ENCODE peak calls at places on chromosomes 16 and 17, in nine cellular contexts. D is erythroblast; I is stimulated activated CD4-positive, alpha-beta T cell treated with anti-CD3 and anti-CD28 coated beads, Interleukin-12 subunit alpha, Interleukin-12 subunit beta, amount 100 ng/mL, for 48 hours; Q is anterior cingulate cortex; F is left cardiac atrium; Z is naive B cell; W is right lobe of liver; K is NCI-H1092; P is GM23248. J is an unnamed sample.

GRCh38 chr16:47276522-47276921 is 132.8 kb upstream of the NETO2 start:
- DNase-seq in W (no peak), P (no peak), Q (no peak), I (no peak), Z (no peak), F (no peak), D (no peak), K (no peak), J (no peak)

GRCh38 chr17:64423881-64424280 is 25.0 kb upstream of the MILR1 start:
- DNase-seq in K (no peak), W (no peak), Q (no peak), F (no peak), P (peak), D (no peak), I (no peak), Z (no peak), J (no peak)

GRCh38 chr16:81647527-81647926 is 131.6 kb upstream of the PLCG2 start:
- DNase-seq in W (no peak), I (no peak), P (peak), Q (no peak), K (no peak), F (no peak), Z (no peak), D (no peak), J (no peak)

GRCh38 chr17:10243905-10244844 is 45.8 kb upstream of the GAS7 start:
- DNase-seq in Q (no peak), Z (no peak), I (no peak), K (no peak), P (peak), D (no peak), F (no peak), W (no peak), J (no peak)

GRCh38 chr17:32488177-32488542 is 1.4 kb downstream of the CDK5R1 start:
- DNase-seq in F (no peak), D (no peak), K (no peak), Z (no peak), P (no peak), Q (no peak), I (no peak), W (no peak), J (no peak)

GRCh38 chr17:30449480-30449879 is 27.7 kb upstream of the GOSR1 start:
- DNase-seq in P (peak), I (no peak), K (no peak), F (peak), D (no peak), Z (no peak), Q (peak), W (peak), J (no peak)

GRCh38 chr16:11175850-11176341 is 80.1 kb downstream of the SOCS1 start:
- DNase-seq in W (no peak), Q (no peak), P (no peak), K (no peak), F (no peak), I (peak), D (no peak), Z (no peak), J (peak)

GRCh38 chr17:57107498-57108101 is 22.6 kb downstream of the AKAP1 start:
- DNase-seq in K (no peak), W (no peak), D (no peak), Z (no peak), P (peak), Q (no peak), F (no peak), I (no peak), J (no peak)

GRCh38 chr17:72386619-72387237 is 265.9 kb downstream of the SOX9 start:
- DNase-seq in K (peak), P (no peak), W (no peak), F (no peak), I (no peak), Q (no peak), D (no peak), Z (no peak), J (no peak)

GRCh38 chr16:57148481-57148880 is 37.4 kb downstream of the PSME3IP1 start:
- DNase-seq in P (no peak), I (no peak), W (peak), D (no peak), Z (no peak), Q (no peak), F (no peak), K (no peak), J (no peak)

GRCh38 chr17:74971069-74971841 is 1.3 kb downstream of the HID1 start:
- DNase-seq in I (no peak), P (no peak), F (no peak), W (no peak), K (no peak), Q (no peak), D (no peak), Z (no peak), J (no peak)

GRCh38 chr16:78655481-78656114 is 556.1 kb downstream of the WWOX start:
- DNase-seq in Z (no peak), I (no peak), Q (no peak), W (no peak), P (no peak), K (no peak), D (no peak), F (no peak), J (no peak)

GRCh38 chr17:75163074-75163473 is 8.8 kb upstream of the JPT1 start:
- DNase-seq in W (no peak), F (no peak), D (no peak), P (no peak), Q (no peak), K (no peak), Z (no peak), I (no peak), J (no peak)

GRCh38 chr16:22325598-22326368 is 28.6 kb downstream of the POLR3E start:
- DNase-seq in I (no peak), P (no peak), Z (no peak), K (no peak), Q (no peak), W (no peak), F (no peak), D (no peak), J (no peak)

GRCh38 chr16:84574191-84574590 is 43.7 kb downstream of the COTL1 start:
- DNase-seq in Z (no peak), W (no peak), F (no peak), D (no peak), P (no peak), Q (no peak), K (no peak), I (no peak), J (no peak)

GRCh38 chr17:79951361-79952264 is 84.1 kb downstream of the TBC1D16 start:
- DNase-seq in Z (no peak), P (peak), K (no peak), I (no peak), D (no peak), F (peak), W (peak), Q (peak), J (no peak)

GRCh38 chr16:86406056-86406455 is 104.3 kb upstream of the FOXF1 start:
- DNase-seq in P (no peak), Q (no peak), Z (no peak), F (no peak), D (no peak), K (no peak), W (no peak), I (no peak), J (no peak)

GRCh38 chr17:32546031-32546444 is 59.2 kb downstream of the CDK5R1 start:
- DNase-seq in Z (no peak), I (no peak), F (no peak), K (peak), Q (no peak), W (no peak), D (no peak), P (no peak), J (no peak)

GRCh38 chr17:9370464-9370863 is 205.2 kb downstream of the STX8 start:
- DNase-seq in F (no peak), W (no peak), I (no peak), D (no peak), P (peak), Q (no peak), K (no peak), Z (no peak), J (no peak)

GRCh38 chr16:23857256-23857891 is 21.6 kb downstream of the PRKCB start:
- DNase-seq in Q (no peak), Z (no peak), W (no peak), P (no peak), I (no peak), D (no peak), F (no peak), K (no peak), J (no peak)

GRCh38 chr16:31265329-31266245 is 5.8 kb downstream of the ITGAM start:
- DNase-seq in K (no peak), F (no peak), I (peak), Q (no peak), P (peak), D (no peak), Z (peak), W (peak), J (peak)

J was measured in activated T-cell treated with anti-CD3 and anti-CD28 coated beads for 24 hours.